ENCODE peak calls at places on chromosomes 12 and 14, in seven cellular contexts. Z is stomach, Y is GM12865, K is hepatocyte, M is cardiac fibroblast, I is kidney, O is endothelial cell of umbilical vein. U is an unnamed sample.

GRCh38 chr14:85280074-85280473 is 249.9 kb upstream of the FLRT2 start:
- DNase-seq in M (no peak), Z (no peak), Y (no peak), K (no peak), I (no peak), O (peak; percentile 69), U (no peak)

GRCh38 chr14:100867631-100868315 is 35.7 kb downstream of the RTL1 start:
- DNase-seq in O (no peak), Z (no peak), K (no peak), M (no peak), I (peak; percentile 61), Y (no peak), U (no peak)

GRCh38 chr14:89418452-89418851 is 1.4 kb upstream of the FOXN3 start:
- DNase-seq in I (no peak), M (no peak), O (no peak), K (no peak), Y (no peak), Z (no peak), U (no peak)

GRCh38 chr12:39873065-39873464 is 232.8 kb downstream of the SLC2A13 start:
- DNase-seq in M (peak; percentile 16), I (no peak), K (no peak), Z (no peak), O (no peak), Y (no peak), U (no peak)

GRCh38 chr12:62123721-62124203 is 136.4 kb upstream of the USP15 start:
- DNase-seq in I (no peak), Z (peak; percentile 31), K (peak; percentile 76), Y (peak; percentile 62), O (peak; percentile 31), M (peak; percentile 68), U (peak; percentile 6)

GRCh38 chr14:93832076-93832475 is 43.8 kb upstream of the PRIMA1 start:
- DNase-seq in O (no peak), M (no peak), K (no peak), Z (no peak), Y (no peak), I (no peak), U (no peak)

GRCh38 chr14:99565383-99565782 is 38.6 kb downstream of the CCDC85C start:
- DNase-seq in O (no peak), I (no peak), M (no peak), Z (no peak), Y (no peak), K (no peak), U (no peak)

GRCh38 chr12:109696485-109697269 is 16.9 kb upstream of the FAM222A start:
- DNase-seq in K (no peak), O (no peak), I (peak; percentile 14), M (no peak), Z (no peak), Y (no peak), U (no peak)

GRCh38 chr12:118714051-118714460 is 267.3 kb upstream of the SRRM4 start:
- DNase-seq in Y (peak; percentile 69), K (peak; percentile 57), Z (no peak), M (no peak), I (no peak), O (no peak), U (peak; percentile 64)

GRCh38 chr12:120225852-120226640 is 25.1 kb upstream of the RPLP0 start:
- DNase-seq in Z (peak; percentile 74), O (no peak), M (no peak), Y (no peak), K (no peak), I (peak; percentile 89), U (peak; percentile 72)
- H3K4me3 ChIP-seq in Z (peak overlapping the region; percentile 46), O (no peak overlapping the region), M (no peak overlapping the region), Y (no peak overlapping the region), K (no peak overlapping the region), I (peak overlapping the region; percentile 0), U (no peak overlapping the region)

GRCh38 chr14:25150934-25151790 is 101.2 kb upstream of the STXBP6 start:
- DNase-seq in M (peak; percentile 78), K (peak; percentile 73), O (peak; percentile 43), Z (no peak), I (no peak), Y (peak; percentile 41), U (peak; percentile 26)
- H3K4me3 ChIP-seq in M (no peak overlapping the region), K (no peak overlapping the region), O (no peak overlapping the region), Z (no peak overlapping the region), I (no peak overlapping the region), Y (no peak overlapping the region), U (no peak overlapping the region)

GRCh38 chr14:105527381-105528196 is 1.2 kb downstream of the TMEM121 start:
- DNase-seq in O (no peak), K (peak; percentile 4), M (no peak), Z (no peak), Y (no peak), I (peak; percentile 76), U (no peak)
- H3K4me3 ChIP-seq in O (peak overlapping the region; percentile 63), K (no peak overlapping the region), M (peak overlapping the region; percentile 54), Z (peak overlapping the region; percentile 64), Y (peak overlapping the region; percentile 74), I (peak overlapping the region; percentile 55), U (peak overlapping the region; percentile 34)

DNA sequence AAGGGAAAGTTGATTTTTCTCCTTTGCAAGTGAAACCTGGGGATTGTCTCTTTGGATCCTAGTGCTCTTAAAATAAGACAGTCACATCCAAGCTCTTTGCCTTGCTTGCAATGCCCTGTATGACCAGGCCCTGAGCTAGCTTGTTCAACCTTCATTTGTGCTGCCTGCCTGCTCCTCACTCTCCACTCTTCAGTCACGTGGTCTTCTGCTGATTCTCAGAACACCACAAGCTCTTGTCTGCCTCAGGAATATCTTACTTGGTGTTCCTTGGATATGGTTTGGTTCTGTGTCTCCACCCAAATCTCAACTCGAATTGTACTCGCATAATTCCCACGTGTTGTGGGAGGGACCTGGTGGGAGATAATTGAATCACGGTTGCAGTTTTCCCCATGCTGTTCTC is 318.7 kb downstream of the RMST start:
- DNase-seq in O (no peak), Z (no peak), Y (no peak), M (no peak), I (no peak), K (no peak), U (no peak)
- H3K4me3 ChIP-seq in O (no peak overlapping the region), Z (no peak overlapping the region), Y (no peak overlapping the region), M (no peak overlapping the region), I (no peak overlapping the region), K (no peak overlapping the region), U (no peak overlapping the region)

DNA sequence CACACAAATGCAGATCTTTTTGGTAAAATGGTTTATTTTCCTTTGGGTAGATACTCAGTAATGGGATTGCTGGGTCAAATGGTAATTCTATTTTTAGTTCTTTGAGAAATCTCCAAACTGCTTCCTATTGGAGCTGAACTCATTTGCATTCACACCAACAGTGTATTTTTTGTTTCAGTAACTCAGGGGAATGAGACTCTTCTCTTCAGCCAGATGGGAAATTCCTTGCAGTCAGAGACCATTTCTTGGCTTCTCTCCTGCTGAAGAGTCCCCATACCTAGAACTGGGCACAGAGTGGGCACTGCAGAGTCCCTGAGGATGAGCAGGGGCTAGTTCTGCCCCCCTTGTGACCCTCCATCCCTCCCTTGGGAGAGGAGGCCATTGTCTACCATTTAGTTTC is 10.8 kb downstream of the SDSL start:
- DNase-seq in Z (no peak), O (no peak), I (peak; percentile 34), Y (no peak), K (no peak), M (no peak), U (no peak)
- H3K4me3 ChIP-seq in Z (no peak overlapping the region), O (no peak overlapping the region), I (no peak overlapping the region), Y (no peak overlapping the region), K (no peak overlapping the region), M (no peak overlapping the region), U (no peak overlapping the region)

GRCh38 chr12:116172224-116172849 is 105.2 kb downstream of the MED13L start:
- DNase-seq in I (no peak), Y (peak; percentile 64), O (peak; percentile 69), M (no peak), K (no peak), Z (no peak), U (no peak)
- H3K4me3 ChIP-seq in I (no peak overlapping the region), Y (peak overlapping the region; percentile 39), O (no peak overlapping the region), M (no peak overlapping the region), K (no peak overlapping the region), Z (no peak overlapping the region), U (no peak overlapping the region)

DNA sequence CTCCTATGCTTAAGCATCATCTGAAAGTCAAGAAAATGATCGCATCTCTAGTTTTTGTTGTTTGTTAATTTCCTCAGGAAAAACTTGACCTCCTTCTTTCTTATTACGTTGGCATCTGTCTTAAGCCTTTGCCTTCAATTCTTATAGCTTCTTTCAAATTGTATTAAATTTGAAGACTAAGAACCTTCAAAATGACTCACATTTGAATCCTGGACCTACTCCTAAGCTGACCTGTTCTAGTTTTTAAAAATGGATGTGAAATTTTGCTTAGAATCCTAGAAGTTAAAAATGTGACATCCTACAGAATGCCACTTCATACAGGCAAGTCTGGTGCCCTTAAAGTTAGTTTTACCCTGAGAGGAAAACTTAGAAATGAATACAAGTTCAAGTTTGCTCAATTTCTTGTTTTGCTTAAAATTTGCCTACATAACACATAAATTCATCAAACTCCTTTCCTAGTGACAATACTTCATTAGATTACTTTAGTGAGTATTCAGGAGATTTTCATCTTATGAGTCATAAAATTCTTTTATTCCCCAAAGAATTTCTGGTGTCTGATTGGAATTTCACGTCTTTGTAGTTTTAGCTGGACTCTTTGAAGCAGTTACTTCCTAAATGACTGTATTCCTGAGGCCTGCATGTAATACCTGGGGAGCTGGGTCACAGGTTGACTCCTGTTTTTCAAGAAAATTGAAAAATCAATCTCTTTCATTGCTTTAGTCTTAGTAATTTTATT is 152.3 kb downstream of the MSRB3 start:
- DNase-seq in Y (no peak), M (peak; percentile 72), Z (no peak), O (peak; percentile 80), K (no peak), I (no peak), U (no peak)
- H3K4me3 ChIP-seq in Y (no peak overlapping the region), M (no peak overlapping the region), Z (no peak overlapping the region), O (no peak overlapping the region), K (no peak overlapping the region), I (no peak overlapping the region), U (no peak overlapping the region)

GRCh38 chr12:91327889-91328288 is 145.3 kb upstream of the DCN start:
- DNase-seq in M (peak; percentile 73), O (no peak), Y (no peak), I (no peak), K (no peak), Z (no peak), U (no peak)
- H3K4me3 ChIP-seq in M (no peak overlapping the region), O (no peak overlapping the region), Y (no peak overlapping the region), I (no peak overlapping the region), K (no peak overlapping the region), Z (no peak overlapping the region), U (no peak overlapping the region)

U was measured in H7.